ENCODE peak calls at places on chromosomes 5 and 9, in eight cellular contexts. One of them, this sample, is unnamed.

GRCh38 chr9:25857167-25857566 is 178.9 kb upstream of the TUSC1 start:
- DNase-seq in thoracic aorta: no peak
- DNase-seq in spleen: no peak
- DNase-seq in psoas muscle: no peak
- DNase-seq in neural progenitor cell: no peak
- DNase-seq in brain microvascular endothelial cell: no peak
- DNase-seq in sigmoid colon: no peak
- DNase-seq in lung: no peak
- DNase-seq in this sample: no peak

GRCh38 chr9:76521244-76521673 is 62.3 kb downstream of the GCNT1 start:
- DNase-seq in brain microvascular endothelial cell: no peak
- DNase-seq in neural progenitor cell: no peak
- DNase-seq in thoracic aorta: no peak
- DNase-seq in spleen: no peak
- DNase-seq in lung: no peak
- DNase-seq in psoas muscle: no peak
- DNase-seq in sigmoid colon: no peak
- DNase-seq in this sample: no peak

GRCh38 chr9:131015876-131016397 is 7.0 kb downstream of the LAMC3 start:
- DNase-seq in psoas muscle: no peak
- DNase-seq in sigmoid colon: no peak
- DNase-seq in thoracic aorta: no peak
- DNase-seq in spleen: no peak
- DNase-seq in lung: no peak
- DNase-seq in brain microvascular endothelial cell: no peak
- DNase-seq in neural progenitor cell: no peak
- DNase-seq in this sample: no peak

GRCh38 chr5:59188415-59189225 is 605.7 kb downstream of the RAB3C start:
- DNase-seq in psoas muscle: peak; percentile 81
- DNase-seq in neural progenitor cell: peak; percentile 88
- DNase-seq in thoracic aorta: no peak
- DNase-seq in sigmoid colon: peak; percentile 88
- DNase-seq in lung: peak; percentile 72
- DNase-seq in brain microvascular endothelial cell: peak; percentile 74
- DNase-seq in spleen: peak; percentile 89
- DNase-seq in this sample: no peak

GRCh38 chr5:32683125-32683524 is 28.0 kb upstream of the NPR3 start:
- DNase-seq in lung: no peak
- DNase-seq in brain microvascular endothelial cell: no peak
- DNase-seq in psoas muscle: no peak
- DNase-seq in sigmoid colon: no peak
- DNase-seq in spleen: no peak
- DNase-seq in neural progenitor cell: no peak
- DNase-seq in thoracic aorta: no peak
- DNase-seq in this sample: no peak

GRCh38 chr9:35882265-35882848 is 12.2 kb upstream of the OR13J1 start:
- DNase-seq in sigmoid colon: peak; percentile 92
- DNase-seq in brain microvascular endothelial cell: peak; percentile 61
- DNase-seq in thoracic aorta: peak; percentile 46
- DNase-seq in psoas muscle: peak; percentile 92
- DNase-seq in lung: peak; percentile 83
- DNase-seq in spleen: peak; percentile 92
- DNase-seq in neural progenitor cell: peak; percentile 84
- DNase-seq in this sample: no peak

GRCh38 chr5:76210946-76211345 is 127.8 kb downstream of the SV2C start:
- DNase-seq in spleen: no peak
- DNase-seq in neural progenitor cell: no peak
- DNase-seq in psoas muscle: no peak
- DNase-seq in brain microvascular endothelial cell: no peak
- DNase-seq in thoracic aorta: no peak
- DNase-seq in sigmoid colon: no peak
- DNase-seq in lung: no peak
- DNase-seq in this sample: no peak

GRCh38 chr5:375336-375920 is 53.9 kb downstream of the AHRR start:
- DNase-seq in neural progenitor cell: no peak
- DNase-seq in lung: no peak
- DNase-seq in psoas muscle: no peak
- DNase-seq in sigmoid colon: peak; percentile 55
- DNase-seq in spleen: peak; percentile 69
- DNase-seq in thoracic aorta: no peak
- DNase-seq in brain microvascular endothelial cell: no peak
- DNase-seq in this sample: peak; percentile 65

GRCh38 chr5:17412760-17413671 is 85.0 kb upstream of the TAF11L2 start:
- DNase-seq in thoracic aorta: no peak
- DNase-seq in sigmoid colon: no peak
- DNase-seq in psoas muscle: no peak
- DNase-seq in lung: no peak
- DNase-seq in neural progenitor cell: peak; percentile 29
- DNase-seq in spleen: peak; percentile 81
- DNase-seq in brain microvascular endothelial cell: no peak
- DNase-seq in this sample: no peak

GRCh38 chr5:168362097-168362885 is 70.8 kb downstream of the WWC1 start:
- DNase-seq in thoracic aorta: no peak
- DNase-seq in neural progenitor cell: no peak
- DNase-seq in brain microvascular endothelial cell: no peak
- DNase-seq in spleen: no peak
- DNase-seq in lung: no peak
- DNase-seq in psoas muscle: no peak
- DNase-seq in sigmoid colon: no peak
- DNase-seq in this sample: no peak

GRCh38 chr5:174327317-174327864 is 281.9 kb downstream of the NSG2 start:
- DNase-seq in psoas muscle: peak; percentile 75
- DNase-seq in sigmoid colon: no peak
- DNase-seq in brain microvascular endothelial cell: peak; percentile 68
- DNase-seq in thoracic aorta: peak; percentile 16
- DNase-seq in lung: no peak
- DNase-seq in spleen: no peak
- DNase-seq in neural progenitor cell: peak; percentile 94
- DNase-seq in this sample: no peak

GRCh38 chr5:14946813-14947640 is 75.4 kb upstream of the ANKH start:
- DNase-seq in spleen: no peak
- DNase-seq in thoracic aorta: no peak
- DNase-seq in sigmoid colon: no peak
- DNase-seq in neural progenitor cell: peak; percentile 28
- DNase-seq in psoas muscle: no peak
- DNase-seq in lung: no peak
- DNase-seq in brain microvascular endothelial cell: no peak
- DNase-seq in this sample: no peak

GRCh38 chr5:10387690-10388089 is 34.2 kb downstream of the MARCHF6 start:
- DNase-seq in thoracic aorta: no peak
- DNase-seq in brain microvascular endothelial cell: peak; percentile 63
- DNase-seq in spleen: no peak
- DNase-seq in lung: no peak
- DNase-seq in sigmoid colon: no peak
- DNase-seq in psoas muscle: no peak
- DNase-seq in neural progenitor cell: no peak
- DNase-seq in this sample: no peak

GRCh38 chr9:109238677-109239076 is 71.6 kb upstream of the FRRS1L start:
- DNase-seq in neural progenitor cell: no peak
- DNase-seq in lung: no peak
- DNase-seq in psoas muscle: no peak
- DNase-seq in brain microvascular endothelial cell: no peak
- DNase-seq in spleen: no peak
- DNase-seq in thoracic aorta: no peak
- DNase-seq in sigmoid colon: no peak
- DNase-seq in this sample: no peak

GRCh38 chr9:83572524-83572923 is 34.3 kb upstream of the FRMD3 start:
- DNase-seq in spleen: no peak
- DNase-seq in thoracic aorta: no peak
- DNase-seq in sigmoid colon: no peak
- DNase-seq in neural progenitor cell: no peak
- DNase-seq in lung: no peak
- DNase-seq in psoas muscle: no peak
- DNase-seq in brain microvascular endothelial cell: peak; percentile 85
- DNase-seq in this sample: no peak

GRCh38 chr9:33159760-33160127 is 7.4 kb downstream of the B4GALT1 start:
- DNase-seq in thoracic aorta: no peak
- DNase-seq in lung: peak; percentile 54
- DNase-seq in brain microvascular endothelial cell: peak; percentile 91
- DNase-seq in sigmoid colon: no peak
- DNase-seq in spleen: peak; percentile 85
- DNase-seq in psoas muscle: peak; percentile 72
- DNase-seq in neural progenitor cell: no peak
- DNase-seq in this sample: peak; percentile 76

GRCh38 chr5:178125253-178125916 is 5.4 kb upstream of the RMND5B start:
- DNase-seq in spleen: no peak
- DNase-seq in lung: no peak
- DNase-seq in brain microvascular endothelial cell: no peak
- DNase-seq in thoracic aorta: no peak
- DNase-seq in neural progenitor cell: no peak
- DNase-seq in psoas muscle: peak; percentile 59
- DNase-seq in sigmoid colon: no peak
- DNase-seq in this sample: no peak

GRCh38 chr9:115208503-115208902 is 90.5 kb upstream of the TNC start:
- DNase-seq in neural progenitor cell: no peak
- DNase-seq in brain microvascular endothelial cell: no peak
- DNase-seq in lung: no peak
- DNase-seq in spleen: no peak
- DNase-seq in thoracic aorta: no peak
- DNase-seq in sigmoid colon: no peak
- DNase-seq in psoas muscle: no peak
- DNase-seq in this sample: no peak

GRCh38 chr5:155066886-155067595 is 53.5 kb downstream of the KIF4B start:
- DNase-seq in neural progenitor cell: no peak
- DNase-seq in spleen: no peak
- DNase-seq in psoas muscle: no peak
- DNase-seq in thoracic aorta: no peak
- DNase-seq in brain microvascular endothelial cell: no peak
- DNase-seq in lung: no peak
- DNase-seq in sigmoid colon: no peak
- DNase-seq in this sample: no peak

GRCh38 chr9:133115604-133116345 is 5.3 kb downstream of the RALGDS start:
- DNase-seq in brain microvascular endothelial cell: peak; percentile 62
- DNase-seq in lung: no peak
- DNase-seq in psoas muscle: peak; percentile 59
- DNase-seq in sigmoid colon: peak; percentile 70
- DNase-seq in spleen: peak; percentile 78
- DNase-seq in thoracic aorta: no peak
- DNase-seq in neural progenitor cell: no peak
- DNase-seq in this sample: no peak

GRCh38 chr5:4204616-4205151 is 609.1 kb downstream of the IRX1 start:
- DNase-seq in neural progenitor cell: no peak
- DNase-seq in thoracic aorta: no peak
- DNase-seq in sigmoid colon: no peak
- DNase-seq in psoas muscle: no peak
- DNase-seq in spleen: no peak
- DNase-seq in brain microvascular endothelial cell: no peak
- DNase-seq in lung: no peak
- DNase-seq in this sample: no peak

DNA sequence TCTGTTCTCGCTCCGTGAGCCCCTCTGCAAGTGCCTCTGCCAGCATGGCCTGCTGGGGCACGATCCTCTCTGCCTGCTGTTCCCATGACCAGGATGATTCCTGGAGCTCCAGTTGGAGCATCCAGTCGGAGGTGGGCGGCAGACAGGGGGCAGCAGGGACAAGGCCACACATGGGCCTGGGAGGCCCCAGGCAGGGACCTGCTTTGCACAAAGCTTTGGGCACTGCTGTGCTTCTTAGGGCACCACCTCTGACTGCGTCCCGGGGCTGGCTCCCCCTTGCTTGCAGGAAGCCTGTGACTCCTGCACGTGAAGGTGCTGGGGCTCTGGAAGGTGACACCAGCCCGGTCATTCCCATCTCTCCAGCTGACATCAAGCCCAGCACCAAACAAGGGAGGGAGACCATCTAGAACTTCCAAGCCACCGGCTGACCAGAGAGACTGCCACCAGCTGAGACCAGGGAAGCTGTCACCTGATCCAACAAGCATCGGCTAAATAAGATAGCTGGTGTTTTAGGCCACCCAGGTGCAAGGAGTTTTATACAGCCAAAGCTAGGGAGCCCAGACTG is 174.8 kb upstream of the FOXD4L5 start:
- DNase-seq in lung: no peak
- DNase-seq in psoas muscle: no peak
- DNase-seq in sigmoid colon: no peak
- DNase-seq in thoracic aorta: no peak
- DNase-seq in spleen: no peak
- DNase-seq in brain microvascular endothelial cell: no peak
- DNase-seq in neural progenitor cell: no peak
- DNase-seq in this sample: no peak
- H3K4me3 ChIP-seq in lung: no peak overlapping the region
- H3K4me3 ChIP-seq in psoas muscle: no peak overlapping the region
- H3K4me3 ChIP-seq in sigmoid colon: no peak overlapping the region
- H3K4me3 ChIP-seq in thoracic aorta: no peak overlapping the region
- H3K4me3 ChIP-seq in spleen: no peak overlapping the region
- H3K4me3 ChIP-seq in brain microvascular endothelial cell: no peak overlapping the region
- H3K4me3 ChIP-seq in neural progenitor cell: no peak overlapping the region
- H3K4me3 ChIP-seq in this sample: no peak overlapping the region

GRCh38 chr5:127891942-127892341 is 188.8 kb downstream of the CCDC192 start:
- DNase-seq in spleen: no peak
- DNase-seq in brain microvascular endothelial cell: no peak
- DNase-seq in neural progenitor cell: no peak
- DNase-seq in psoas muscle: no peak
- DNase-seq in sigmoid colon: no peak
- DNase-seq in lung: no peak
- DNase-seq in thoracic aorta: no peak
- DNase-seq in this sample: no peak
- H3K27ac ChIP-seq in spleen: no peak overlapping the region
- H3K27ac ChIP-seq in brain microvascular endothelial cell: no peak overlapping the region
- H3K27ac ChIP-seq in neural progenitor cell: no peak overlapping the region
- H3K27ac ChIP-seq in psoas muscle: no peak overlapping the region
- H3K27ac ChIP-seq in sigmoid colon: no peak overlapping the region
- H3K27ac ChIP-seq in lung: no peak overlapping the region
- H3K27ac ChIP-seq in thoracic aorta: no peak overlapping the region
- H3K27ac ChIP-seq in this sample: no peak overlapping the region

DNA sequence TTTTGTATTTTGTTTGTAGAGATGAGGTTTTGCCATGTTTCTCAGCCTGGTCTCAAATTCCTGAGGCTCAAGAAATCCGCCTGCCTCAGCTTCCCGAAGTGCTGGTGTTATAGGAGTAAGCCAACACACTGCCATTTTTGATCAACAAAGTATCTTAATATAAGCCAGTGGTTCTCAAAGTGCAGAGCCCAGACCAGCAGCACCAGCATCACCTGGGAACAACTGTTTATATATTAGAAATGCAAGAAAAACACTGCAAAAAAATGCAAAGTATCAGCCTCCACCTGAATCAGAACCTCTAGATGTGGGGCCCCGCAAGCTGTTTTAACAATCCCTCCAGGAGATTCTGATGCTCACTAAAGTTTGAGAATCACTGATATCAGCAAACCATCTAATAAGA is 6.2 kb downstream of the IL17B start:
- DNase-seq in neural progenitor cell: no peak
- DNase-seq in psoas muscle: no peak
- DNase-seq in thoracic aorta: no peak
- DNase-seq in sigmoid colon: no peak
- DNase-seq in spleen: no peak
- DNase-seq in lung: no peak
- DNase-seq in brain microvascular endothelial cell: no peak
- DNase-seq in this sample: peak; percentile 52
- TF ChIP-seq CTCF in neural progenitor cell: no peak
- TF ChIP-seq CTCF in psoas muscle: no peak
- TF ChIP-seq CTCF in thoracic aorta: no peak
- TF ChIP-seq CTCF in sigmoid colon: no peak
- TF ChIP-seq CTCF in spleen: no peak
- TF ChIP-seq CTCF in lung: no peak
- TF ChIP-seq CTCF in brain microvascular endothelial cell: no peak
- TF ChIP-seq CTCF in this sample: no peak

DNA sequence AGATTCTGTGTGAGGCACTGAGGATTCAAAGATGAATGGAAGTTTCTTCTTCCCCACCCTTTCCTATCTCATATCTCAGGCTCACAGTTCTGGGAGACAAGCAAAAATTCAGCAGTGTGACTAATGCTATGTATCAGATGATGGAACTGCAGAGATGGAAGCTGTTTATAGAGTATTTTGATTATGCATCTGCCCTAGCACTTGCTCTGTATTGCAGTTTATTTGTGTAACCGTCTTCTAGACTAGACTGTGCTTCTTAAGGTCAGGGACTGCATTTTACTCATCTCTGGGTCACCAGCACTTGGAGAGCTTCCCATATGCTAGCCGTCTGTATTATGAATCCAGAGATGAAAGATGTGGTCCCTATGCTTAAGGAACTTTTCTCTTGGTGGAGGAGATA is 12.6 kb downstream of the CAVIN4 start:
- DNase-seq in spleen: no peak
- DNase-seq in psoas muscle: no peak
- DNase-seq in thoracic aorta: no peak
- DNase-seq in brain microvascular endothelial cell: peak; percentile 82
- DNase-seq in neural progenitor cell: no peak
- DNase-seq in lung: no peak
- DNase-seq in sigmoid colon: no peak
- DNase-seq in this sample: no peak
- H3K4me3 ChIP-seq in spleen: no peak overlapping the region
- H3K4me3 ChIP-seq in psoas muscle: no peak overlapping the region
- H3K4me3 ChIP-seq in thoracic aorta: no peak overlapping the region
- H3K4me3 ChIP-seq in brain microvascular endothelial cell: no peak overlapping the region
- H3K4me3 ChIP-seq in neural progenitor cell: no peak overlapping the region
- H3K4me3 ChIP-seq in lung: no peak overlapping the region
- H3K4me3 ChIP-seq in sigmoid colon: no peak overlapping the region
- H3K4me3 ChIP-seq in this sample: no peak overlapping the region

This sample was measured in coronary artery.